ENCODE peak calls at places on chromosome 6, in eight cellular contexts. P is fibroblast of mammary gland, O is B cell, W is uterus, U is choroid plexus epithelial cell, M is lung, K is GM12878, X is esophagus muscularis mucosa. G is an unnamed sample.

GRCh38 chr6:160900031-160900430 is 91.5 kb upstream of the MAP3K4 start:
- DNase-seq in K (no peak), U (no peak), O (no peak), P (no peak), M (no peak), X (no peak), W (no peak), G (no peak)

GRCh38 chr6:166751051-166751595 is 124.1 kb upstream of the RPS6KA2 start:
- DNase-seq in U (no peak), W (no peak), M (no peak), K (no peak), P (no peak), X (no peak), O (peak), G (peak)

GRCh38 chr6:150273457-150274309 is 95.1 kb upstream of the IYD start:
- DNase-seq in W (no peak), U (peak), K (no peak), O (no peak), P (no peak), X (no peak), M (no peak), G (peak)

GRCh38 chr6:50936277-50936681 is 117.6 kb downstream of the TFAP2B start:
- DNase-seq in P (peak), O (no peak), K (no peak), W (no peak), U (peak), M (no peak), X (no peak), G (no peak)

GRCh38 chr6:156336096-156336495 is 441.1 kb upstream of the ARID1B start:
- DNase-seq in U (no peak), W (no peak), K (no peak), P (no peak), X (no peak), M (no peak), O (no peak), G (peak)

GRCh38 chr6:33813246-33813904 is 9.6 kb upstream of the MLN start:
- DNase-seq in X (no peak), K (no peak), O (no peak), U (no peak), P (no peak), W (no peak), M (no peak), G (no peak)

GRCh38 chr6:30325873-30326445 is 768 bp upstream of the TRIM39 start:
- DNase-seq in X (no peak), O (peak), W (peak), U (peak), K (peak), P (peak), M (no peak), G (peak)

GRCh38 chr6:128039542-128039941 is 138.7 kb upstream of the THEMIS start:
- DNase-seq in K (no peak), O (no peak), P (no peak), W (no peak), X (no peak), M (no peak), U (no peak), G (no peak)

GRCh38 chr6:89311853-89312531 is 3.1 kb downstream of the GABRR2 start:
- DNase-seq in X (no peak), P (peak), K (no peak), M (peak), U (peak), W (peak), O (no peak), G (no peak)

GRCh38 chr6:155782320-155782730 is 326.7 kb upstream of the NOX3 start:
- DNase-seq in K (no peak), O (no peak), P (peak), M (no peak), X (no peak), W (no peak), U (peak), G (peak)

GRCh38 chr6:41940759-41941279 is 789 bp downstream of the CCND3 start:
- DNase-seq in M (peak), X (no peak), W (peak), P (no peak), O (no peak), U (no peak), K (no peak), G (peak)

DNA sequence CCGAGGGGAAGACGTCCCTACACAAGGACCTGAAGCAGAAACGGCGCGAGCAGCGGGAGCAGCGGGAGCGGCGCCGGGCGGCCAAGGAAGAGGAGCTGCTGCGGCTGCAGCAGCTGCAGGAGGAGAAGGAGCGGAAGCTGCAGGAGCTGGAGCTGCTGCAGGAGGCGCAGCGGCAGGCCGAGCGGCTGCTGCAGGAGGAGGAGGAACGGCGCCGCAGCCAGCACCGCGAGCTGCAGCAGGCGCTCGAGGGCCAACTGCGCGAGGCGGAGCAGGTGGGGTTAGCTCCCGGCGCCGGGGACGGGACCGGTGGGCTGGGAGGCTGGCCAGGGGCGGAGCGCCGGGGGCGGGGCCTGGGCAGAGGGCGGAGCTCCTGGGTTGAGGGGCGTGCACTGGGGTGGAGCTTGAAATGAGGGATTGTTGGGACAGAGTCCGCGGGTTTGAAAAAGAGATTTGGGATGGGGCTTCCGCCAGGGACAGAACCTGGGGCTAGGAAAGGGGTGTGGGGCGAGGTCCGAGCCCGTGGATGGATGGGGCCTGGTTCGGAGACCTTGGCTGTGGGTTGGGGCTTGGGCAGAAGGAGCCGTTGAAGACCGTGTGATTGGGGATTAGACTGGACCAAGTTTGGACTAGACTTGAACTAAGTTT is 20.7 kb downstream of the DEF6 start:
- DNase-seq in P (peak), O (no peak), U (peak), K (no peak), M (peak), W (peak), X (no peak), G (no peak)
- TF ChIP-seq CTCF in P (no peak), O (no peak), U (peak), K (no peak), M (no peak), W (no peak), X (no peak), G (no peak)

DNA sequence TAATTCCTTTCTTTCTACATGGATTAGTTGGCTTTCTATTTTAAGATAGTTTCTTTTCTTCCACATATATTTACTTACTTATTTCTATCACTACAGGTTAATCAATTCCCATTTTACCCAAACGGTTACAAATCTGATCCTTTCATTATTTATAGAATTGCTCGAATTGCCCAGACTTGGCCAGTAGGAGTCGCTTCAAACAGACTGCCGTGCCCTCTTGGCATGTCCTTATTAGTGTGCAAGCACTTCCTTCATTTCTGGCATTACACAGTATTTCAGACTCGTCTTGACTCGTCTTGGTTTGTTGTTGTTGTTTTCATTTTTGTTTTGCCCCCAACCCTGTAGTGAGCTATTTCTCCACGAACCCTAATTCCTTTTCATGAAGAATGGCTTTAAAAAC is 74.6 kb downstream of the SAMD3 start:
- DNase-seq in K (no peak), P (peak), M (no peak), W (no peak), X (no peak), U (no peak), O (no peak), G (no peak)
- TF ChIP-seq CTCF in K (peak), P (peak), M (no peak), W (no peak), X (no peak), U (peak), O (peak), G (no peak)

DNA sequence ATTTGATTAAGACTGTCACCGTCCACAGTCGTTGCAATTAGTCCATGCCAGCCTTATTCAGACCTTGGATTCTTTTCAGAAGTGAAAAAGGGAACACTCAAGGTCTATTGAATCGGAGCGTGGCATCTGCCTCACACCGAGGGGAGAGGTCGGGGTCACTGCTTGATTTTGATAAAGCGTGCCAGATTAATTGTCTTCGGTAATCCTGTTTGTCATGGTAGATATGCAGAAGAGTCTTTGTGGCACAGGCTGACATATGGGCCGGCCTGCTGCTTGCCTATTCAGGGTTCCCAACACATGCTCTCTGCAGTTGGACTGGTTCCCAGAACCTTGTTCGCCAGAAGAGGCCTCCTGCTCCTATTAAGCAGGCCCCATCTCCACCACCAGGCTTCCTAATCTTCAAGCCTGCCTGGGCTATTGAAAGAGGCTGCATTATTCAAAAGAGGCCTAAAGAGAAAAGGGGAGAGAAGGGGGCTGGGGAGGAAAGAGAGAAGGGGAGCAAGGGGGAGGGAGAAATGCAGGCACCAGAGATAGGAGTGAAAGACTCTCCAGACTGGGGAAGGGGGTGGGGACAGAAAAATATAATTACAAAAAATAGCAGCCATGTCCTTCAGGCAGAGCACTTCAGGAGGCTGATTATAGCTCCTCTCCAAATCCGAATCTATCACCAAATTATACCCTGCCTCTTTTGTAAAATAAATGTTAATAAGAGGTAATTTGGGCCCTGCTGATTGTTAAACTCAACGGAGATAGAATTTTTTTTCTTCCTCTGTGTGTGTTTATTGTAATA is 611.3 kb downstream of the HDGFL1 start:
- DNase-seq in W (peak), X (no peak), M (peak), K (no peak), P (peak), U (peak), O (no peak), G (no peak)
- TF ChIP-seq CTCF in W (no peak), X (no peak), M (no peak), K (no peak), P (peak), U (peak), O (no peak), G (no peak)

GRCh38 chr6:139373154-139373927 is 1.1 kb downstream of the CITED2 start:
- DNase-seq in O (peak), P (peak), W (peak), K (peak), X (peak), U (peak), M (peak), G (peak)

GRCh38 chr6:139375239-139376053 is 998 bp upstream of the CITED2 start:
- DNase-seq in U (peak), P (peak), M (peak), X (peak), K (peak), O (peak), W (peak), G (peak)

GRCh38 chr6:139373928-139374356 is 506 bp downstream of the CITED2 start:
- DNase-seq in W (peak), U (no peak), K (no peak), X (peak), P (no peak), O (no peak), M (no peak), G (no peak)

GRCh38 chr6:139376054-139376355 is 1.6 kb upstream of the CITED2 start:
- DNase-seq in X (peak), P (no peak), U (no peak), W (no peak), O (no peak), M (peak), K (peak), G (no peak)

DNA sequence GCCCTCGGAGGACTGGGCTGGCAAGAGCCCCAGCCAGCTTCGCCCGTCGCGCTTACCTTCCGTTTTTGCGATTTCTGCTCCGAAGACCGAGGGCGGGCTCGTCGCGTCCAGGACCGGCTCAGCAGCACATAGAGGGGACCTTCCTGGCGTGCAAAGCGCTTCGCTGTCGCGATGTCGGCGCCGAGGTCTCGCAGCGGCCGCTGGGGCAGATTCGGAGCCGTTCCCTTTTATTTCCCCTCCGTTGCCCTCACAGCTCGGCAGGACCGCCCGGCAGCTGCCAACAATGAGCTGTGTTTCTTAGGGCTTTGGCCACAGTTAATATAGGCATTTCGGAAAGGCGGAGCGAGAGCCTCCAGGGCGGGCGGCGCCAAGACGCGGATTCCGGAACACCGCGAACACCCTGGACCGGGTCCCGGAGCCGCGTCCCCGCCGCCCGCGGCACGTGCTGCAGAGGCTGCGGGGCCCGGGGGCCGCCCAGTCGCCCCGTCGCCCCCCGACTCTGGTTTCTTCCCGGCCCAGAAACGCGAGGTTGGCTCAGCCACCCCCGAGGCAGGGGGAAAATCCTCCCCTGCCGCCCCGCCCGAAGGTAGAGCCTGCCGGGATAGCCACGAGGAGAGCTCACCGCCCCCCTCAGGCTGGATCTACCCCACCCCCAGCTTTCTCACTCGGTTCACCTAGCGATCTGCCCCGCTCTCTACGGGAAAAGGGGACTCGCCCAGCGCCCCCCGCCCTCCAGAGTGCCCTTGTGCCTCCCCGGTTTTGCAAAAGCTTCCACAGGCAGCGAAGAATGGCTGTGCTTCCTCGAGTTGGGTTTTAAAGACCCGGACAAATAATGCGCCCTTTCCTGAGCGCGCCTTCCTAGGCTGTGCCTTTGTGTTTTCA is at the start of gene CITED2:
- DNase-seq in O (peak), U (peak), W (peak), P (peak), K (peak), M (peak), X (peak), G (peak)
- TF ChIP-seq CTCF in O (no peak), U (peak), W (peak), P (peak), K (peak), M (no peak), X (peak), G (no peak)

GRCh38 chr6:27753668-27754407 is 158.4 kb downstream of the OR2B2 start:
- DNase-seq in W (peak), O (peak), M (peak), K (peak), U (peak), P (peak), X (no peak), G (peak)
- TF ChIP-seq CTCF in W (peak), O (no peak), M (no peak), K (peak), U (peak), P (peak), X (no peak), G (no peak)

GRCh38 chr6:143528164-143528811 is 16.8 kb upstream of the FUCA2 start:
- DNase-seq in K (no peak), W (no peak), P (no peak), M (no peak), U (no peak), O (no peak), X (no peak), G (peak)

GRCh38 chr6:143535189-143535614 is 23.7 kb upstream of the FUCA2 start:
- DNase-seq in K (no peak), U (no peak), O (no peak), W (no peak), P (no peak), X (no peak), M (no peak), G (no peak)

GRCh38 chr6:143527677-143528076 is 16.2 kb upstream of the FUCA2 start:
- DNase-seq in U (no peak), O (no peak), X (no peak), W (no peak), P (no peak), K (no peak), M (no peak), G (no peak)

GRCh38 chr6:143529095-143529494 is 17.6 kb upstream of the FUCA2 start:
- DNase-seq in P (no peak), K (no peak), U (peak), W (no peak), X (no peak), O (no peak), M (no peak), G (peak)

GRCh38 chr6:143531720-143532504 is 20.4 kb upstream of the FUCA2 start:
- DNase-seq in X (no peak), W (no peak), M (no peak), P (no peak), K (no peak), O (no peak), U (no peak), G (peak)
- TF ChIP-seq CTCF in X (no peak), W (no peak), M (no peak), P (no peak), K (no peak), O (no peak), U (no peak), G (no peak)

DNA sequence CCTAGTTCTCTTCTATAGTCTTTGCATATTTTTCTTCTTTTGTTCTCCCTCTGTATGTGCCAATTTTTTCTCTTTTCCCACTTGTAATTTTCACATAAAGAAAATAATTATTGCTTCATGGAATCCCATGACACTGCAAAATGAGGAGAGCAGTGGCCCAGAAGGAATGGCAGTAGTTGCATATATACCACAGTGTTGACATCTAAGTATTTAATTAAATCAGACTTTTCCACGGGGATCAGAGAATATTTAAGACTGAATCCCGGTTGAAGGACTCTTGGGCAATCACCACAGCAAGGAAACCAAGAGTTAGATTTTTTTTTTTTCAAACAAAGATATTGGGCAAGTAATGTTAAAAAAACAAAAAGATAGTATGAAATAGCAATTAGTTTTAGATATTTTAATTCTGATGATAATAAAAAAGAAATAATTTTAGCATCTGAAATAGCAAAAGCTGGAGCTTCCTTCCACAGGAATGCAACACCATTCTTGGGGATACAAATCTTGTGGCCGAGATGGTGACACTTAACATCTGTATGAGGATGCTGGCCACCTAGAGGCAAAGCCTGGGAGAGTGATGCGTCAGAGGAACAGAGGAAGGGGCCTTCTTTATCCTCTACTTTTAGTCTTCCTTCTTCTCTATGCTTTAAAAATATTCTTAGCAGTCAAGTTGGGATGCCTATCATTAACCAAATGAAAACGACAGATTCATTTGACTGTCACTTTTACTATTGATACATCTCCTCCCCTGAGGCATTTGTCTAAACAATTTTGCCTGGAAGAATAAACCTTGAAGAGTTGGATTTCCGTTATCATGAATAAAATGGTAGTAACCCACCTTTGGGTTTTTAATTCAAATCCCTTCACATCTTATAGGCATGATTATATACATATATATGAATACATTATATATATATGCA is 356.2 kb downstream of the GJA1 start:
- DNase-seq in M (no peak), U (peak), W (no peak), K (no peak), O (no peak), X (no peak), P (peak), G (no peak)
- TF ChIP-seq CTCF in M (no peak), U (peak), W (no peak), K (no peak), O (no peak), X (no peak), P (peak), G (no peak)

GRCh38 chr6:27280540-27281000 is 31.5 kb downstream of the POM121L2 start:
- DNase-seq in K (no peak), X (no peak), W (no peak), P (peak), O (no peak), M (no peak), U (no peak), G (no peak)
- TF ChIP-seq CTCF in K (no peak), X (no peak), W (no peak), P (no peak), O (no peak), M (no peak), U (no peak), G (no peak)

GRCh38 chr6:56891754-56892153 is 63.2 kb upstream of the BEND6 start:
- DNase-seq in P (peak), K (no peak), M (no peak), W (no peak), X (no peak), U (no peak), O (no peak), G (peak)
- TF ChIP-seq CTCF in P (peak), K (peak), M (no peak), W (no peak), X (no peak), U (no peak), O (no peak), G (peak)

GRCh38 chr6:131173680-131174079 is 38.4 kb downstream of the AKAP7 start:
- DNase-seq in U (peak), W (no peak), M (no peak), O (no peak), K (no peak), P (no peak), X (no peak), G (no peak)
- TF ChIP-seq CTCF in U (no peak), W (no peak), M (no peak), O (no peak), K (no peak), P (no peak), X (no peak), G (no peak)